ENCODE peak calls at places on chromosomes 4 and X, in eight cellular contexts. One of them, this sample, is unnamed.

GRCh38 chr4:566508-567295 is 9.4 kb downstream of the TMEM271 start:
- DNase-seq in gastrocnemius medialis: no peak
- DNase-seq in right lobe of liver: no peak
- DNase-seq in GM23248: no peak
- DNase-seq in testis: no peak
- DNase-seq in stomach: no peak
- DNase-seq in K562: peak; percentile 44
- DNase-seq in cardiac muscle cell: no peak
- DNase-seq in this sample: no peak

GRCh38 chrX:31099536-31100090 is 27.8 kb upstream of the FTHL17 start:
- DNase-seq in gastrocnemius medialis: no peak
- DNase-seq in right lobe of liver: no peak
- DNase-seq in GM23248: no peak
- DNase-seq in testis: no peak
- DNase-seq in stomach: no peak
- DNase-seq in K562: no peak
- DNase-seq in cardiac muscle cell: no peak
- DNase-seq in this sample: no peak

GRCh38 chr4:185524888-185525863 is 10.1 kb downstream of the PDLIM3 start:
- DNase-seq in gastrocnemius medialis: peak; percentile 89
- DNase-seq in right lobe of liver: no peak
- DNase-seq in GM23248: no peak
- DNase-seq in testis: no peak
- DNase-seq in stomach: no peak
- DNase-seq in K562: no peak
- DNase-seq in cardiac muscle cell: no peak
- DNase-seq in this sample: no peak

GRCh38 chrX:150211988-150212387 is 151.1 kb upstream of the MAMLD1 start:
- DNase-seq in gastrocnemius medialis: no peak
- DNase-seq in right lobe of liver: no peak
- DNase-seq in GM23248: peak; percentile 70
- DNase-seq in testis: no peak
- DNase-seq in stomach: no peak
- DNase-seq in K562: no peak
- DNase-seq in cardiac muscle cell: no peak
- DNase-seq in this sample: no peak

GRCh38 chr4:182896421-182896820 is 20.8 kb downstream of the DCTD start:
- DNase-seq in gastrocnemius medialis: no peak
- DNase-seq in right lobe of liver: no peak
- DNase-seq in GM23248: no peak
- DNase-seq in testis: no peak
- DNase-seq in stomach: no peak
- DNase-seq in K562: no peak
- DNase-seq in cardiac muscle cell: no peak
- DNase-seq in this sample: no peak

GRCh38 chr4:100983426-100983825 is 363.9 kb downstream of the PPP3CA start:
- DNase-seq in gastrocnemius medialis: no peak
- DNase-seq in right lobe of liver: no peak
- DNase-seq in GM23248: peak; percentile 58
- DNase-seq in testis: no peak
- DNase-seq in stomach: no peak
- DNase-seq in K562: no peak
- DNase-seq in cardiac muscle cell: no peak
- DNase-seq in this sample: no peak

GRCh38 chr4:113784497-113785254 is 23.1 kb upstream of the CAMK2D start:
- DNase-seq in gastrocnemius medialis: no peak
- DNase-seq in right lobe of liver: no peak
- DNase-seq in GM23248: peak; percentile 96
- DNase-seq in testis: no peak
- DNase-seq in stomach: no peak
- DNase-seq in K562: no peak
- DNase-seq in cardiac muscle cell: no peak
- DNase-seq in this sample: no peak

GRCh38 chr4:48779095-48779997 is 733 bp downstream of the FRYL start:
- DNase-seq in gastrocnemius medialis: peak; percentile 22
- DNase-seq in right lobe of liver: peak; percentile 80
- DNase-seq in GM23248: peak; percentile 83
- DNase-seq in testis: peak; percentile 59
- DNase-seq in stomach: peak; percentile 71
- DNase-seq in K562: peak; percentile 54
- DNase-seq in cardiac muscle cell: peak; percentile 70
- DNase-seq in this sample: peak; percentile 81

GRCh38 chrX:152573866-152574265 is 63.8 kb upstream of the GABRQ start:
- DNase-seq in gastrocnemius medialis: no peak
- DNase-seq in right lobe of liver: no peak
- DNase-seq in GM23248: no peak
- DNase-seq in testis: no peak
- DNase-seq in stomach: no peak
- DNase-seq in K562: no peak
- DNase-seq in cardiac muscle cell: no peak
- DNase-seq in this sample: no peak

GRCh38 chr4:84578540-84579409 is 4.2 kb upstream of the CDS1 start:
- DNase-seq in gastrocnemius medialis: no peak
- DNase-seq in right lobe of liver: no peak
- DNase-seq in GM23248: peak; percentile 65
- DNase-seq in testis: peak; percentile 62
- DNase-seq in stomach: no peak
- DNase-seq in K562: no peak
- DNase-seq in cardiac muscle cell: peak; percentile 61
- DNase-seq in this sample: no peak

GRCh38 chr4:17128268-17128667 is 229.8 kb upstream of the LDB2 start:
- DNase-seq in gastrocnemius medialis: no peak
- DNase-seq in right lobe of liver: no peak
- DNase-seq in GM23248: peak; percentile 63
- DNase-seq in testis: no peak
- DNase-seq in stomach: no peak
- DNase-seq in K562: no peak
- DNase-seq in cardiac muscle cell: no peak
- DNase-seq in this sample: no peak

GRCh38 chr4:1244978-1245471 is 3.9 kb downstream of the CTBP1 start:
- DNase-seq in gastrocnemius medialis: no peak
- DNase-seq in right lobe of liver: peak; percentile 53
- DNase-seq in GM23248: no peak
- DNase-seq in testis: peak; percentile 14
- DNase-seq in stomach: no peak
- DNase-seq in K562: no peak
- DNase-seq in cardiac muscle cell: no peak
- DNase-seq in this sample: no peak

GRCh38 chr4:1615786-1616573 is 68.1 kb downstream of the FAM53A start:
- DNase-seq in gastrocnemius medialis: no peak
- DNase-seq in right lobe of liver: no peak
- DNase-seq in GM23248: peak; percentile 24
- DNase-seq in testis: no peak
- DNase-seq in stomach: no peak
- DNase-seq in K562: no peak
- DNase-seq in cardiac muscle cell: no peak
- DNase-seq in this sample: no peak

GRCh38 chr4:85818700-85819099 is 343.8 kb downstream of the ARHGAP24 start:
- DNase-seq in gastrocnemius medialis: no peak
- DNase-seq in right lobe of liver: no peak
- DNase-seq in GM23248: no peak
- DNase-seq in testis: no peak
- DNase-seq in stomach: no peak
- DNase-seq in K562: no peak
- DNase-seq in cardiac muscle cell: no peak
- DNase-seq in this sample: no peak

GRCh38 chr4:85821688-85822087 is 346.7 kb downstream of the ARHGAP24 start:
- DNase-seq in gastrocnemius medialis: no peak
- DNase-seq in right lobe of liver: no peak
- DNase-seq in GM23248: no peak
- DNase-seq in testis: no peak
- DNase-seq in stomach: no peak
- DNase-seq in K562: no peak
- DNase-seq in cardiac muscle cell: no peak
- DNase-seq in this sample: no peak

GRCh38 chr4:85825937-85826678 is 351.2 kb downstream of the ARHGAP24 start:
- DNase-seq in gastrocnemius medialis: no peak
- DNase-seq in right lobe of liver: peak; percentile 53
- DNase-seq in GM23248: peak; percentile 66
- DNase-seq in testis: no peak
- DNase-seq in stomach: peak; percentile 50
- DNase-seq in K562: no peak
- DNase-seq in cardiac muscle cell: peak; percentile 67
- DNase-seq in this sample: no peak

GRCh38 chr4:85824166-85824945 is 349.4 kb downstream of the ARHGAP24 start:
- DNase-seq in gastrocnemius medialis: no peak
- DNase-seq in right lobe of liver: no peak
- DNase-seq in GM23248: peak; percentile 47
- DNase-seq in testis: no peak
- DNase-seq in stomach: no peak
- DNase-seq in K562: no peak
- DNase-seq in cardiac muscle cell: no peak
- DNase-seq in this sample: no peak

GRCh38 chr4:85823295-85823694 is 348.3 kb downstream of the ARHGAP24 start:
- DNase-seq in gastrocnemius medialis: no peak
- DNase-seq in right lobe of liver: no peak
- DNase-seq in GM23248: peak; percentile 73
- DNase-seq in testis: no peak
- DNase-seq in stomach: no peak
- DNase-seq in K562: no peak
- DNase-seq in cardiac muscle cell: no peak
- DNase-seq in this sample: no peak
- H3K27ac ChIP-seq in gastrocnemius medialis: no peak overlapping the region
- H3K27ac ChIP-seq in right lobe of liver: no peak overlapping the region
- H3K27ac ChIP-seq in GM23248: peak overlapping the region; percentile 64
- H3K27ac ChIP-seq in testis: no peak overlapping the region
- H3K27ac ChIP-seq in stomach: peak overlapping the region; percentile 46
- H3K27ac ChIP-seq in K562: no peak overlapping the region
- H3K27ac ChIP-seq in cardiac muscle cell: no peak overlapping the region
- H3K27ac ChIP-seq in this sample: no peak overlapping the region

DNA sequence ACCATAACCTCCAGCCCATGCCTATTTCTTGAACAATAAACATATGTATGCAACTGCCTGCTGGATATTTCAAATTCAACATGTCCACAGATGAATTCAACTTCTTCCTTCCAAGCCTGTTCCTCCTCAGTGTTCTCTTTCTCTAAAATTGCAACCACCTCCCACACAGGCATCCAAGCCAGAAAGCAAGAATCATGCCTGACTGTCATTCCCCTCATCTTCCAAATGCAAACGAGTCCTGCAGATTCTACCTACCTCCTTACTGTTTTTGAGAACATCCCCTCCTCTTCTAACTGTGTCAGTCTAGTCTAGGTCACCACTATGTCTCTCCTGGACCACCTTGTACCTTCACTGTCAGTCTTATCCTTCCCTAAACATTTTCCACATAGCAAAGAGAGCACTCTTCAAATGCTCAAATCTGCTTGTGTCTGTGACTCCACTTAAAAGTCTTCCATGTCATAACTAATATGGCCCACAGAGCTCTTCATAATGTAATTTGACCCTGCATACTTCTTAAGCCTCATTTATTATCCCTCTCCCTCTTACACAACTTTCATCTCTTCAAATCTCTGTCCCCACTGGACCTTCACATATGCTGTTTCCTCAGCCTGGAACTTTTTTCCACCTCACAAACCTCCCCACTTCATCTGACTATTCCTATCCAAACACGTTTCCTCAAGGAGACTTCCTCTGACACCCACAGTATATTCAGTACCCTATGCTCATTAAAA is 25.7 kb downstream of the MAPK10 start:
- DNase-seq in gastrocnemius medialis: no peak
- DNase-seq in right lobe of liver: no peak
- DNase-seq in GM23248: no peak
- DNase-seq in testis: no peak
- DNase-seq in stomach: no peak
- DNase-seq in K562: no peak
- DNase-seq in cardiac muscle cell: no peak
- DNase-seq in this sample: no peak
- H3K4me3 ChIP-seq in gastrocnemius medialis: no peak overlapping the region
- H3K4me3 ChIP-seq in right lobe of liver: no peak overlapping the region
- H3K4me3 ChIP-seq in GM23248: no peak overlapping the region
- H3K4me3 ChIP-seq in testis: no peak overlapping the region
- H3K4me3 ChIP-seq in stomach: no peak overlapping the region
- H3K4me3 ChIP-seq in K562: no peak overlapping the region
- H3K4me3 ChIP-seq in cardiac muscle cell: no peak overlapping the region
- H3K4me3 ChIP-seq in this sample: no peak overlapping the region

GRCh38 chr4:2731907-2732314 is 24.2 kb downstream of the TNIP2 start:
- DNase-seq in gastrocnemius medialis: no peak
- DNase-seq in right lobe of liver: no peak
- DNase-seq in GM23248: no peak
- DNase-seq in testis: no peak
- DNase-seq in stomach: no peak
- DNase-seq in K562: no peak
- DNase-seq in cardiac muscle cell: no peak
- DNase-seq in this sample: no peak
- H3K36me3 ChIP-seq in gastrocnemius medialis: peaks cover 3% of the 10 kb centered on the region
- H3K36me3 ChIP-seq in right lobe of liver: no peaks in the 10 kb centered on the region
- H3K36me3 ChIP-seq in GM23248: peaks cover 3% of the 10 kb centered on the region
- H3K36me3 ChIP-seq in testis: no peaks in the 10 kb centered on the region
- H3K36me3 ChIP-seq in stomach: peaks cover 55% of the 10 kb centered on the region
- H3K36me3 ChIP-seq in K562: peaks cover 32% of the 10 kb centered on the region
- H3K36me3 ChIP-seq in cardiac muscle cell: peaks cover 7% of the 10 kb centered on the region
- H3K36me3 ChIP-seq in this sample: peaks cover 34% of the 10 kb centered on the region

GRCh38 chr4:5784021-5784420 is 73.0 kb downstream of the EVC start:
- DNase-seq in gastrocnemius medialis: no peak
- DNase-seq in right lobe of liver: no peak
- DNase-seq in GM23248: no peak
- DNase-seq in testis: no peak
- DNase-seq in stomach: no peak
- DNase-seq in K562: no peak
- DNase-seq in cardiac muscle cell: no peak
- DNase-seq in this sample: no peak

GRCh38 chr4:5785806-5786680 is 75.0 kb downstream of the EVC start:
- DNase-seq in gastrocnemius medialis: no peak
- DNase-seq in right lobe of liver: no peak
- DNase-seq in GM23248: peak; percentile 66
- DNase-seq in testis: no peak
- DNase-seq in stomach: no peak
- DNase-seq in K562: no peak
- DNase-seq in cardiac muscle cell: no peak
- DNase-seq in this sample: no peak

GRCh38 chr4:5783486-5783885 is 72.5 kb downstream of the EVC start:
- DNase-seq in gastrocnemius medialis: no peak
- DNase-seq in right lobe of liver: no peak
- DNase-seq in GM23248: no peak
- DNase-seq in testis: no peak
- DNase-seq in stomach: no peak
- DNase-seq in K562: no peak
- DNase-seq in cardiac muscle cell: no peak
- DNase-seq in this sample: no peak

GRCh38 chr4:5782829-5783476 is 72.0 kb downstream of the EVC start:
- DNase-seq in gastrocnemius medialis: no peak
- DNase-seq in right lobe of liver: no peak
- DNase-seq in GM23248: no peak
- DNase-seq in testis: no peak
- DNase-seq in stomach: no peak
- DNase-seq in K562: no peak
- DNase-seq in cardiac muscle cell: no peak
- DNase-seq in this sample: no peak

DNA sequence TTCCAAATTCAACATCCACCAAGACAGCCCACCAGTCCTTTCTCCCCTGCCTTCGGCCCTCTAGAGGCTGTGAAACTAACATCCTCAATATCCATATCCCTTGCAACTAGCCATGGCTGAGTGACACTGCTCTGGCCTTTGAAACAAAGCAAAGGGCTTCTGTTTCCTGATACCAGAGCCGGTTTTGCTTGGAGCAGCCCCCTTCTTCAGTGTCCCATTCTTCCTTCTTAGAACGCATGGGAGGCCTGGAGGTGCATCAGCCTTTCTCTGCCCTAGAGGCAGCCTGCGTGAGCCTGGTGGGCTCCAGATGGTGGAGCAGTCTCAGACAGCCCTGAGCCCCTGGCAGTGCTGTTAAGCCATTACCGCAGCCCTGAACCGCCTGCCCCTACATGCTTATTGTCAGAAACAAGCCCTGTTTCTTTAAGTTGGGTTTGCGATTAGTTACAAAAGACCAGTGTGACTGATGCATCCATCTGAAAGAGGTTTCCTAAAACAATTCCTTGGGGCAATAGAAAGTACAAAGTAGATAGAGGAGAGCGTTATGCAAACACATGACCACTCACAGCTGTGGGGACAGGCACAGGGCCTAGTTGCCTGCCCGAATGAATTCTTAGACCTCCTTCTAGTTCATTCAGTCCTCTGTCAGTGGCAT is 74.1 kb downstream of the EVC start:
- DNase-seq in gastrocnemius medialis: no peak
- DNase-seq in right lobe of liver: no peak
- DNase-seq in GM23248: no peak
- DNase-seq in testis: no peak
- DNase-seq in stomach: no peak
- DNase-seq in K562: no peak
- DNase-seq in cardiac muscle cell: no peak
- DNase-seq in this sample: no peak
- H3K27ac ChIP-seq in gastrocnemius medialis: no peak overlapping the region
- H3K27ac ChIP-seq in right lobe of liver: no peak overlapping the region
- H3K27ac ChIP-seq in GM23248: no peak overlapping the region
- H3K27ac ChIP-seq in testis: no peak overlapping the region
- H3K27ac ChIP-seq in stomach: no peak overlapping the region
- H3K27ac ChIP-seq in K562: no peak overlapping the region
- H3K27ac ChIP-seq in cardiac muscle cell: no peak overlapping the region
- H3K27ac ChIP-seq in this sample: no peak overlapping the region